ENCODE peak calls at places on chromosomes 4 and X, in five cellular contexts. F is foreskin fibroblast, A is lower leg skin, R is AG09309, Z is fibroblast of mammary gland. V is an unnamed sample.

GRCh38 chr4:140884431-140885058 is 128.4 kb upstream of the TBC1D9 start:
- DNase-seq in F (peak), A (peak), Z (peak), R (peak), V (peak)

GRCh38 chrX:13468096-13468495 is 101.3 kb upstream of the EGFL6 start:
- DNase-seq in R (no peak), A (no peak), Z (no peak), F (no peak), V (no peak)

GRCh38 chr4:143700060-143700419 is 435 bp downstream of the FREM3 start:
- DNase-seq in F (peak), A (no peak), R (no peak), Z (peak), V (peak)

GRCh38 chr4:154332681-154333421 is 158.7 kb downstream of the DCHS2 start:
- DNase-seq in F (peak), Z (peak), A (peak), R (no peak), V (no peak)

GRCh38 chrX:71095971-71096701 is 485 bp downstream of the FOXO4 start:
- DNase-seq in F (peak), R (no peak), Z (peak), A (no peak), V (peak)

GRCh38 chrX:18769364-18769763 is 61.9 kb downstream of the PPEF1 start:
- DNase-seq in Z (no peak), A (no peak), R (no peak), F (no peak), V (no peak)

GRCh38 chr4:175790067-175790466 is 22.0 kb downstream of the GPM6A start:
- DNase-seq in Z (no peak), R (no peak), F (no peak), A (no peak), V (no peak)

GRCh38 chr4:79823148-79823763 is 249.8 kb downstream of the ANTXR2 start:
- DNase-seq in Z (peak), F (peak), A (no peak), R (no peak), V (peak)

GRCh38 chr4:80036949-80037348 is 36.1 kb downstream of the ANTXR2 start:
- DNase-seq in F (peak), R (peak), Z (peak), A (no peak), V (no peak)

GRCh38 chrX:111090458-111090857 is 5.5 kb upstream of the PAK3 start:
- DNase-seq in F (no peak), R (no peak), A (no peak), Z (no peak), V (no peak)

GRCh38 chr4:180949825-180950224 is 1293.4 kb upstream of the TENM3 start:
- DNase-seq in F (no peak), A (no peak), R (no peak), Z (peak), V (no peak)

GRCh38 chr4:185079271-185079905 is 61.1 kb downstream of the HELT start:
- DNase-seq in R (no peak), A (no peak), F (no peak), Z (no peak), V (no peak)

GRCh38 chr4:17981063-17981462 is 40.5 kb downstream of the LCORL start:
- DNase-seq in A (no peak), F (peak), R (no peak), Z (peak), V (no peak)

GRCh38 chr4:101953949-101954348 is 163.4 kb downstream of the BANK1 start:
- DNase-seq in F (peak), R (no peak), A (no peak), Z (peak), V (peak)

GRCh38 chr4:182584016-182584415 is 333.2 kb downstream of the DCTD start:
- DNase-seq in A (no peak), Z (no peak), R (no peak), F (no peak), V (no peak)
- H3K4me3 ChIP-seq in A (no peak), Z (no peak), R (no peak), F (no peak), V (no peak)

DNA sequence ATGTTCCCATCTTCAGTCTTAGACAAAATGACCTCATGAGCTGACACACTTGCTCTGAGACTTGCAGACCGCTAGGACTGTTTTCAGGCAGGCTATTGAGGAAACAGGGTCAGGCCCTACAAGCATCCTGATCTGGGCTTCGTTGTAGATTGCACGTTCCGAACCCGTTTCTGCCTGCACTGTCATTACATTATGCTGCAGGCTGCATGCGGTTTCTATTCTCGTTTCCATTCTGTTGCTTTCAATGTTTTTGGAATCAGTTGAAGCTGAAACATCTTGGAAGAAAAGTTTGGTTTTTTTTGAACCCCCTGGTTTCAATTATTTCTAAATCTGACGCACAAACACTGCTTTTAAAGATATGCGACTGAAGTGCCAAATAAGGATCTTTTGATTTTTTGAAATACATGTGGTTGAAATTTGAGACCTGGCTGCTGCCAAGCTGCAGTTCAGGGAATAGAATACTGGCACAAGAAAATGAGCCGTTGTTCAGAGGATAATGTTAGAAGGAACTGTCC is 716.1 kb upstream of the INTU start:
- DNase-seq in Z (peak), R (peak), F (peak), A (peak), V (peak)
- TF ChIP-seq CTCF in Z (peak), R (peak), F (no peak), A (no peak), V (peak)

GRCh38 chrX:23810279-23810678 is 27.3 kb downstream of the SAT1 start:
- DNase-seq in R (no peak), Z (no peak), A (no peak), F (no peak), V (no peak)

GRCh38 chrX:23813808-23814207 is 30.8 kb downstream of the SAT1 start:
- DNase-seq in Z (no peak), A (no peak), F (no peak), R (no peak), V (no peak)

GRCh38 chrX:23816179-23816578 is 33.2 kb downstream of the SAT1 start:
- DNase-seq in A (no peak), R (no peak), Z (no peak), F (no peak), V (no peak)

GRCh38 chrX:23815376-23815775 is 32.4 kb downstream of the SAT1 start:
- DNase-seq in F (no peak), R (no peak), A (no peak), Z (no peak), V (no peak)

DNA sequence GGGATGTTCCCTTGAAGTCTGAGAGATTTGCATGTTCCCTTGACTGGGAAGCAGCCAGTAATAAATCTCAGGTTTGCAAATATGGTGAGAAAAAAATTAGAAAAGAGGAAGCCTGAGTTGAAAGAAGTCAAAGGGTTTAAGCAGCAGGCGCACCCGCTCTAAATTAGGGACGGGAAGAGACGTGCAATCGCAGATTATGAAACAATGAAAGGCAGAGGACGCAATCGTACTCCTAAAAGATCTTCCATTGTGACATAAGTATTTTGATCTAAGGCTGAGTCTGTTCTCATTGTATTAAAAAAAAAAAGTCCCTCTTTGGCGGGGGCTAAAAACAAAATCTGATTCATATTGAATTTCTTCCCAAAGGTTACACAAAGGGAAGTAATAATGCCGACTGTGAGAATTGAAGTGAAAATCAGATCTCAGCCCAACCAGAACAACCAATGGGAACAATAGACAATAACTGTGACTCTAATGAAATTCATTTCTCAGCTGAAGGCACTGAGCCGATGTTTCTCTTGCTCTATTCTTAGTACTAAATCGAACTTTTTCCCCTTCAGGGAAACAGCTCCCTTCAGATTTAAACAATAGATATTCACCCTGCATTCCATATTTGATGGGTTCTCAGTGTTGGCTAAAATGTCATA is 28.3 kb downstream of the SAT1 start:
- DNase-seq in R (no peak), A (peak), Z (peak), F (no peak), V (no peak)
- H3K4me3 ChIP-seq in R (no peak), A (no peak), Z (no peak), F (no peak), V (no peak)

GRCh38 chr4:183602444-183603102 is 56.4 kb downstream of the RWDD4 start:
- DNase-seq in Z (peak), A (no peak), R (no peak), F (peak), V (no peak)
- TF ChIP-seq CTCF in Z (peak), A (no peak), R (peak), F (peak), V (peak)

DNA sequence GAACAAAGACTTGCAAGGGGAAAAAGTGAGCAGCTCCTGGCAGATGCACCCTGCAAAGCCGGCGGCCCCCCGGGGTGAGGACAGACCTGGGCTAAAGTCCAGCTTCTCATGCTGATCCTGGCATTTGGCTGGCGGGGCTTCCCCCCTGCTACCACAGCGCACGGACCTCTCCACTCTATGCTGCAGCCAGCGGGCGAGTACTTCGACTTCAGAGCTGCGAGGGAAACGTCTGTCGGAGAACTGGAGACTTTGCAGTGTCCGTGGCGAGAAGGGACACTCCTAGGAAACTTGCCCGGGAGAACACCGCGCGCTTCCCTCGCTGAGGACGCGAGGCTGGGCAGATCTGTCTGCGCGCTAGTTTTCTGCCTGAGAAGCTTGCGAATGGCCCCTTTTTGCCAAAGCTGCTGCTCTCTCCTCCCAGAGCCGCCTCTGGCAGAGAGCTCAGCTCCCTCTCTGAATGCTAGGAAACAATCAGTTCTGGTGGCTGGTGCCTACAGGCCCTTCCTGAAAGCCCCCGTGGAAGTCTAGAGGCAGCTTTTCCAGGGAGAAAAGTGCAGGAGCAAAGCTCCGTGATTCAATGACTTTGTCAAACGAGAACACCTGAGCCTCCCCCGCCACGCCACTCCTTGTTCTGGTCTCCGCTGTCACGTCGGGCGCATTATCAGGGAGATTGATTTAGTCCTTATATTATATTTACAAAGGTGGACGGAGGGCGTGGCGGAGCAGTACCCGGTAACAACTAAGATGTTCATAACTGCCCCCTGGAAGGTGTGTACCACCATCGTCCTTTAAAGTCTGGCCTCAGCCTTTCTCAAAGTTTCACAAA is 284.0 kb downstream of the PACRGL start:
- DNase-seq in Z (no peak), R (no peak), A (no peak), F (peak), V (no peak)
- H3K4me3 ChIP-seq in Z (no peak), R (no peak), A (no peak), F (no peak), V (peak)

GRCh38 chr4:104066533-104066932 is 346.7 kb upstream of the TACR3 start:
- DNase-seq in A (no peak), R (no peak), F (no peak), Z (no peak), V (no peak)

GRCh38 chr4:104063341-104063740 is 343.6 kb upstream of the TACR3 start:
- DNase-seq in Z (no peak), F (no peak), R (no peak), A (no peak), V (no peak)

DNA sequence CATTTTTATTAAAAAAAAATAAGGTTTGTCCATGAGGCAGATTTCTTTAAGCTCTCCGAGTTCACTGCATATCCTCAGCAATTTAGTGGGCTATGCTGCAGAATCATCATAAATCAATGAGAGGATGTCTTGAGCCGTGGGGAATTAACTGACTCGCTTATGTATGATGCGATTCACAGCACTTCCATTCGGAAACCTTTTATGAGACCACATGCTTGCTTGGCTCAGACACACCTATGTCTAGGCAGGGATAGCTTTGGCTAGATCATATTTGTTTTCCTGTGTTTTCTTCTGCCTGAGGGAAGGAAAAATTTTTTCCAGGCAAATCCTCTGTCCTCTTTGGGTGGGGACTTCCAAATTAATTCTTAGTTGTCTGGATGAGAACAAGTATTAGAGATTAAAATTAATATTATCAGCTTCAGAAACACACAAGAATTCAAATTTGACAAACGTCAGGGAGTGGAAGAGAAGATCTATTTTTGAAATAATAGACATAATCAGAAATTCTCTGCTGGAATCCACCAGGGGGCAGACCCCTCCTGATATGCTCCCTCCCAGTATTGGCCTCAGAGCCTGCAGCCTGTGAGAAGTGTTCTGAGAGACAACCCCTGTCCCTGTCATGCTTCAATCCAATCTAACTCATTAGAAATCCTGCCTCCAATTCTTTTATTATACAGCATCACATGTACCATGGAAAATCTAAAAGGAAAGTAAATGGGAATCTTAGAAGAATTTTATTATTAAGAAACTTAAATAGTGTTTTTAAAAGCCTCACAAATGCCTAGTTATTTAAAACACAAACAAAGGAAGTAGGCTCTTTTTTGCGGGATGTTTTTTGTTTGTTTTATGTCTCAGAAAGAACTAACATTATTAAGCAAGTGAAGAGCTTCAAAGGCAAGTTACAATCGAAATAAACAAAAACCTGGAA is 345.1 kb upstream of the TACR3 start:
- DNase-seq in R (no peak), F (no peak), A (no peak), Z (peak), V (peak)
- TF ChIP-seq CTCF in R (no peak), F (no peak), A (no peak), Z (peak), V (peak)

DNA sequence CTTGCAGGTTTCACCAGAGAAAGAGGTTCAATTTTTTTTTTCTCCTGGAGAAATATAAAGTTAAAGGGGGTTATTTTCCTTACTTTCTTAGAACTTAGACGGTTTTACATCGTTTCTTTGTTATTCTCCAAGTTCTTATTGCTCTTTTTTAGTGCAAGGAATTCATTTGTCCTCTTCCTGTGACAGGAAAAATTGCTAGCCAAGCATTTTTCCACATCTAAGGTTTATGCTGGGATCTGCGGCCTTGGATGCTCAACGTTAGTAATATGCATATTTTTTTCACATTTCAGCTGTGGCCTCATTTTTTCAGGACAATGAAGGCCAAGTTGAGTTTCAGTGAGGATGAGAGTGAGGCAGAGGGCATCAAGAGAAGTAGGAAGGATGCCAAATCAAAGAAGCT is 948.9 kb downstream of the PCDH19 start:
- DNase-seq in A (no peak), R (no peak), Z (no peak), F (no peak), V (no peak)
- H3K4me3 ChIP-seq in A (no peak), R (no peak), Z (no peak), F (no peak), V (no peak)

GRCh38 chr4:8592366-8593267 is at the start of gene CPZ:
- DNase-seq in F (peak), Z (peak), A (no peak), R (no peak), V (no peak)
- TF ChIP-seq CTCF in F (no peak), Z (no peak), A (no peak), R (no peak), V (no peak)

V was measured in astrocyte of the cerebellum.